ENCODE peak calls at places on chromosomes 12 and 14, in six cellular contexts. K, R, S, P, H and Q are unnamed samples.

GRCh38 chr12:25723921-25724491 is 170.9 kb upstream of the LMNTD1 start:
- DNase-seq in S (no peak), K (no peak), P (no peak), H (no peak), R (peak), Q (no peak)

GRCh38 chr12:124456652-124457152 is 110.7 kb downstream of the NCOR2 start:
- DNase-seq in K (no peak), H (peak), S (no peak), P (no peak), R (no peak), Q (no peak)

GRCh38 chr12:67958187-67958586 is 31.1 kb upstream of the IFNG-AS1 start:
- DNase-seq in S (no peak), R (no peak), P (no peak), H (no peak), K (no peak), Q (no peak)

GRCh38 chr14:102496955-102497744 is 12.4 kb downstream of the ANKRD9 start:
- DNase-seq in P (no peak), R (no peak), H (no peak), S (no peak), K (no peak), Q (no peak)

GRCh38 chr12:81502912-81503695 is 256.0 kb downstream of the PPFIA2 start:
- DNase-seq in K (no peak), R (peak), H (no peak), P (no peak), S (no peak), Q (no peak)

GRCh38 chr14:92348154-92348553 is 25.2 kb downstream of the SLC24A4 start:
- DNase-seq in R (no peak), K (no peak), P (no peak), S (no peak), H (no peak), Q (no peak)

GRCh38 chr12:402127-402456 is 648 bp downstream of the CCDC77 start:
- DNase-seq in P (no peak), S (peak), K (no peak), H (no peak), R (peak), Q (no peak)

GRCh38 chr14:28707814-28708213 is 58.8 kb upstream of the FOXG1 start:
- DNase-seq in R (peak), P (no peak), H (no peak), S (no peak), K (no peak), Q (no peak)

GRCh38 chr14:93267149-93267711 is 60.2 kb downstream of the UBR7 start:
- DNase-seq in S (no peak), R (no peak), K (no peak), H (no peak), P (no peak), Q (no peak)

GRCh38 chr14:105448706-105449111 is 25.9 kb upstream of the CRIP2 start:
- DNase-seq in K (peak), S (peak), P (peak), R (peak), H (peak), Q (peak)

GRCh38 chr12:11545438-11546330 is 103.8 kb upstream of the ETV6 start:
- DNase-seq in R (no peak), S (no peak), H (no peak), P (no peak), K (peak), Q (no peak)

GRCh38 chr12:49340095-49340870 is 3.3 kb upstream of the C1QL4 start:
- DNase-seq in K (no peak), S (no peak), R (no peak), P (no peak), H (no peak), Q (no peak)